ENCODE peak calls at places on chromosomes 7 and 10, in six cellular contexts. I is iPS-NIHi11; Q is T follicular helper cell; P is HT1080; F is AG09309; M is activated naive CD8-positive, alpha-beta T cell treated with anti-CD3 and anti-CD28 coated beads for 36 hours. W is an unnamed sample.

GRCh38 chr7:28410628-28411578 is 1.4 kb upstream of the CREB5 start:
- DNase-seq in P (peak), I (peak), Q (no peak), M (no peak), F (no peak), W (no peak)

GRCh38 chr10:124319926-124320391 is 98.8 kb downstream of the OAT start:
- DNase-seq in F (peak), P (no peak), I (no peak), Q (no peak), M (no peak), W (no peak)

GRCh38 chr10:28640551-28640950 is 36.8 kb upstream of the BAMBI start:
- DNase-seq in P (no peak), M (no peak), I (no peak), Q (no peak), F (no peak), W (no peak)

GRCh38 chr10:17009228-17009700 is 120.3 kb downstream of the CUBN start:
- DNase-seq in P (peak), F (no peak), Q (no peak), M (no peak), I (no peak), W (peak)

GRCh38 chr7:5423844-5424688 is 432 bp upstream of the TNRC18 start:
- DNase-seq in F (peak), I (peak), Q (no peak), M (no peak), P (peak), W (peak)

GRCh38 chr10:17512341-17513001 is 58.1 kb upstream of the ST8SIA6 start:
- DNase-seq in I (no peak), M (no peak), Q (no peak), F (peak), P (peak), W (peak)

GRCh38 chr10:101818958-101819633 is 852 bp upstream of the OGA start:
- DNase-seq in M (no peak), I (peak), F (no peak), P (no peak), Q (no peak), W (no peak)

GRCh38 chr10:6062101-6062771 is at the start of gene IL2RA:
- DNase-seq in M (peak), Q (peak), F (no peak), P (no peak), I (no peak), W (no peak)

GRCh38 chr7:142298009-142298408 is 40.2 kb upstream of the PRSS58 start:
- DNase-seq in I (peak), F (no peak), P (peak), Q (no peak), M (no peak), W (peak)

GRCh38 chr7:127995157-127995865 is 35.9 kb downstream of the LRRC4 start:
- DNase-seq in F (peak), M (no peak), I (no peak), P (no peak), Q (no peak), W (no peak)

GRCh38 chr10:108970016-108970415 is 953.3 kb downstream of the XPNPEP1 start:
- DNase-seq in I (peak), P (peak), Q (no peak), M (no peak), F (no peak), W (peak)

GRCh38 chr10:115580239-115580638 is 487.1 kb downstream of the ATRNL1 start:
- DNase-seq in Q (no peak), F (no peak), I (no peak), M (no peak), P (no peak), W (no peak)

GRCh38 chr7:11707606-11708193 is 124.3 kb downstream of the THSD7A start:
- DNase-seq in Q (no peak), M (no peak), P (no peak), I (no peak), F (no peak), W (no peak)

GRCh38 chr7:136923111-136923510 is 54.7 kb downstream of the CHRM2 start:
- DNase-seq in P (peak), M (no peak), I (no peak), Q (no peak), F (peak), W (peak)

GRCh38 chr7:114574384-114574783 is 159.8 kb downstream of the FOXP2 start:
- DNase-seq in M (no peak), P (no peak), F (peak), Q (no peak), I (no peak), W (no peak)

GRCh38 chr10:124025638-124026336 is 67.6 kb downstream of the CHST15 start:
- DNase-seq in I (peak), P (peak), F (no peak), Q (no peak), M (no peak), W (peak)

GRCh38 chr10:88642991-88643390 is 21.3 kb upstream of the LIPF start:
- DNase-seq in P (peak), F (no peak), M (no peak), Q (no peak), I (no peak), W (no peak)

GRCh38 chr7:36306722-36307121 is 82.9 kb upstream of the ANLN start:
- DNase-seq in I (no peak), P (no peak), M (no peak), F (no peak), Q (no peak), W (no peak)

GRCh38 chr7:124720195-124720594 is 45.4 kb downstream of the GPR37 start:
- DNase-seq in F (no peak), P (peak), Q (no peak), M (no peak), I (no peak), W (peak)

GRCh38 chr7:27746978-27747377 is 7.0 kb downstream of the TAX1BP1 start:
- DNase-seq in M (no peak), F (no peak), Q (no peak), I (no peak), P (no peak), W (no peak)